ENCODE peak calls at places on chromosomes 11 and 22, in seven cellular contexts. C is iPS DF 6.9, V is activated T-cell treated with anti-CD3 and anti-CD28 coated beads for 1 hour, I is neural progenitor cell, F is PC-9, R is dermis microvascular lymphatic vessel endothelial cell, Z is HCEC 1CT. D is an unnamed sample.
A peak's percentile ranks its signal among the peaks of the same experiment; 100 is the strongest.

GRCh38 chr11:111788051-111788450 is 21.9 kb upstream of the PPP2R1B start:
- DNase-seq in I (no peak), R (no peak), F (no peak), V (no peak), C (no peak), Z (no peak), D (no peak)

GRCh38 chr11:15106201-15106965 is 8.3 kb upstream of the INSC start:
- DNase-seq in Z (peak; percentile 89), I (peak; percentile 42), R (peak; percentile 13), C (no peak), F (no peak), V (no peak), D (no peak)

GRCh38 chr11:23320131-23320530 is 459.9 kb upstream of the CCDC179 start:
- DNase-seq in C (no peak), F (no peak), Z (peak; percentile 38), V (no peak), I (no peak), R (no peak), D (no peak)

GRCh38 chr11:46294365-46295309 is 17.2 kb downstream of the CREB3L1 start:
- DNase-seq in I (peak; percentile 85), F (peak; percentile 78), C (no peak), R (no peak), V (no peak), Z (peak; percentile 96), D (peak; percentile 84)

GRCh38 chr11:27656806-27657483 is 43.3 kb downstream of the BDNF start:
- DNase-seq in I (no peak), F (no peak), V (no peak), Z (no peak), C (no peak), R (no peak), D (no peak)

GRCh38 chr11:61489833-61490585 is 18.5 kb upstream of the LRRC10B start:
- DNase-seq in Z (no peak), F (peak; percentile 75), I (peak; percentile 70), V (no peak), R (no peak), C (no peak), D (peak; percentile 77)

GRCh38 chr11:20458905-20459632 is 71.6 kb downstream of the PRMT3 start:
- DNase-seq in V (no peak), I (no peak), Z (no peak), C (no peak), R (no peak), F (no peak), D (no peak)

GRCh38 chr11:126111458-126112116 is 48.9 kb upstream of the CDON start:
- DNase-seq in V (no peak), I (no peak), R (no peak), Z (no peak), F (no peak), C (no peak), D (no peak)

GRCh38 chr11:10982695-10983492 is 125.0 kb upstream of the ZBED5 start:
- DNase-seq in I (no peak), F (peak; percentile 2), V (no peak), R (no peak), Z (no peak), C (no peak), D (no peak)

GRCh38 chr11:76062733-76063132 is 143.6 kb downstream of the WNT11 start:
- DNase-seq in F (no peak), R (no peak), I (no peak), C (no peak), Z (no peak), V (no peak), D (no peak)

GRCh38 chr11:31606893-31607292 is 97.3 kb downstream of the ELP4 start:
- DNase-seq in I (no peak), Z (no peak), R (no peak), F (no peak), C (no peak), V (no peak), D (no peak)

GRCh38 chr22:18077639-18078328 is at the start of gene PEX26:
- DNase-seq in I (peak; percentile 97), F (peak; percentile 85), Z (peak; percentile 96), C (peak; percentile 71), V (peak; percentile 91), R (peak; percentile 93), D (peak; percentile 98)